ENCODE peak calls at places on chromosomes 11 and 22, in eight cellular contexts. G is A549, C is spleen, L is tibial nerve, O is HepG2, B is transverse colon, T is stomach, D is Peyer's patch. Q is an unnamed sample.

GRCh38 chr11:72721689-72722049 is 30.5 kb downstream of the ARAP1 start:
- DNase-seq in O (no peak), T (peak), B (peak), D (no peak), L (no peak), G (no peak), C (peak), Q (peak)

GRCh38 chr11:86468169-86468568 is 93.5 kb downstream of the CCDC81 start:
- DNase-seq in T (no peak), D (no peak), L (no peak), C (no peak), G (no peak), O (no peak), B (no peak), Q (no peak)

GRCh38 chr11:120239713-120240640 is at the start of gene POU2F3:
- DNase-seq in D (no peak), L (no peak), C (peak), O (no peak), T (peak), G (no peak), B (no peak), Q (peak)

GRCh38 chr22:48492371-48493320 is 1335.0 kb downstream of the BRD1 start:
- DNase-seq in O (peak), T (peak), B (peak), D (peak), L (peak), G (peak), C (peak), Q (peak)

GRCh38 chr22:20569059-20570058 is 61.9 kb downstream of the MED15 start:
- DNase-seq in G (peak), L (peak), O (no peak), T (peak), B (peak), C (peak), D (peak), Q (peak)

GRCh38 chr22:23270212-23270733 is 90.0 kb downstream of the BCR start:
- DNase-seq in O (no peak), C (no peak), T (no peak), D (no peak), G (no peak), B (no peak), L (no peak), Q (peak)

GRCh38 chr11:1089738-1090599 is 15.3 kb downstream of the MUC2 start:
- DNase-seq in D (no peak), C (peak), G (no peak), O (no peak), T (no peak), B (no peak), L (no peak), Q (no peak)

GRCh38 chr22:48531721-48532435 is 1295.8 kb downstream of the BRD1 start:
- DNase-seq in G (no peak), O (no peak), L (no peak), T (no peak), C (no peak), D (no peak), B (no peak), Q (no peak)

GRCh38 chr11:27055065-27055682 is 14.6 kb downstream of the BBOX1 start:
- DNase-seq in C (no peak), T (no peak), D (no peak), G (no peak), B (peak), L (no peak), O (peak), Q (no peak)

GRCh38 chr11:133710681-133711240 is 134.6 kb downstream of the SPATA19 start:
- DNase-seq in G (no peak), D (no peak), C (no peak), L (no peak), B (no peak), O (no peak), T (no peak), Q (no peak)

GRCh38 chr11:134613646-134614045 is 201.6 kb upstream of the B3GAT1 start:
- DNase-seq in D (no peak), T (no peak), L (no peak), C (no peak), G (no peak), B (no peak), O (no peak), Q (no peak)

GRCh38 chr22:17481424-17481823 is 81.9 kb upstream of the SLC25A18 start:
- DNase-seq in G (no peak), C (no peak), D (no peak), O (no peak), B (no peak), L (no peak), T (no peak), Q (no peak)

GRCh38 chr22:40410731-40411505 is 40.5 kb downstream of the SGSM3 start:
- DNase-seq in C (no peak), O (no peak), L (no peak), D (no peak), G (no peak), B (no peak), T (no peak), Q (no peak)

GRCh38 chr22:40410272-40410671 is 39.9 kb downstream of the SGSM3 start:
- DNase-seq in C (no peak), T (peak), L (no peak), B (no peak), G (no peak), D (no peak), O (no peak), Q (no peak)

GRCh38 chr22:40408718-40409612 is 38.6 kb downstream of the SGSM3 start:
- DNase-seq in T (no peak), C (no peak), D (no peak), L (no peak), G (no peak), B (no peak), O (no peak), Q (no peak)

GRCh38 chr22:40407831-40408717 is 37.7 kb downstream of the SGSM3 start:
- DNase-seq in O (no peak), G (no peak), L (no peak), D (no peak), C (peak), T (no peak), B (no peak), Q (no peak)

DNA sequence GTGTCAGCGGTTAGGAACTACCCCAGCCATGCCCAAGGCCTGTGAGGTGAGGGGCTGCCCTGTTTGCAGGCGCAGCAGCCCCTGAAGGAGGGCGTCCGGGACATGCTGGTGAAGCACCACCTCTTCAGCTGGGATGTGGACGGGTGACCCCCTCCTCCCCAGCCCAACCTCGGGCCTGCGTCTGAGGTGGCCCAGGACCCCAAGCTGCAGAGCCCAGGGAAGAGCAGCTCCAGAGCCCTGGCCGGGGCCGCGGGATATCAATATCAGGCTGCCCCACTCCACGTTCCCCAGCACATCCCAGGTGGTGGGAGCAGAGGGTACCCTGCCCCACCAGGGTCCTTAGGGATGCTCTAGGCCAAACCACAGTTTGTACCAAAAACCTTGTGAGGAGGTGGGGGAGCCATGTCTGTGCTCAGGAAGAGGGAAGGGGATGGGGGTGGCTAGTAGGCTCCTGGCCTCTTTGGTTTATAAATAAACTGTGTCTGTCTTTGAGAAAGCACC is 39.3 kb downstream of the SGSM3 start:
- DNase-seq in O (no peak), G (no peak), C (no peak), D (no peak), L (no peak), T (no peak), B (no peak), Q (no peak)
- TF ChIP-seq POLR2A in O (no peak), G (no peak), C (no peak), D (no peak), L (no peak), T (no peak), B (no peak), Q (no peak)

DNA sequence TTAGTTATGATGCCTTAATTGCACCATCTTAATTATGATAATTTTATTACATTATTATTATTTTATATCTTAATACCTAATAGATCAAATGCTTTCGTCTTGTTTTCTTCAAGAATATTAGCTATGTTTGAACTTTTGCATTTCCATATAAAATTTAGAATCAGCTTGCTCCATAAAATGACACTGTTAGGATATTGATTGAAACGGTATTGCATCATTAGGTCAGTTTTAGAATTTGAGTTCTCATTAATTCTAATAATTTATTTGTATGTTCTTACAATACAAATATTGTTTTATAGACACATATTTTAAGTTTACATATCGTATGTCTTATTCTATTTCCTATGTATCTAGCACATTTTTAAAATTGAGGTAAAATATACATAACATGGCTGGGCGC is 6.7 kb downstream of the CFAP68 start:
- DNase-seq in B (no peak), D (no peak), G (no peak), C (no peak), T (no peak), L (no peak), O (no peak), Q (no peak)
- TF ChIP-seq POLR2A in B (no peak), D (no peak), G (no peak), C (no peak), T (no peak), L (no peak), O (no peak), Q (no peak)

DNA sequence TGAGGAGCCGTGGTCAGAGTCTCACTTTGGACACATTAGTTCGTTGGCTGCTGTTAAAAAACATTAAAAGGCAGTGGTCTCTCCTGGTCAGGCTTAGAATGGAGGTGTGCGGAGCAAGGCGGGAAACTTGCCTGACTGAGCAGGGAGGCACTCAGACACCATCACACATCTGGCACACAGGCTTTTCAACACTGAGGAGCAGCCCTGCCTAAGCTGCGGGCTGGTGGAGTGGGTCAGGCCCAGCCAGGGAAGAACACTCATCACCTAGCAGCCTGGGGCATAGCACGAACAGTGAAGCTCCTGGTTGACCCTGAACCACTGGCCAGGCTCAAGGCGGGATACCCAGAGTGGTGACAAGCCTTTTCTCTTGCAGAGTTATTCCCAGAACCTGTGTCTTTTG is 4.2 kb downstream of the KAT5 start:
- DNase-seq in T (no peak), O (no peak), C (peak), B (no peak), D (no peak), G (no peak), L (no peak), Q (no peak)
- TF ChIP-seq POLR2A in T (no peak), O (no peak), C (no peak), B (no peak), D (no peak), G (no peak), L (no peak), Q (no peak)

GRCh38 chr22:36239401-36240171 is at the start of gene APOL2:
- DNase-seq in T (peak), L (peak), C (peak), D (peak), G (peak), B (peak), O (peak), Q (peak)
- TF ChIP-seq POLR2A in T (no peak), L (peak), C (peak), D (peak), G (no peak), B (peak), O (peak), Q (no peak)

GRCh38 chr22:19440411-19441195 is 6.9 kb downstream of the C22orf39 start:
- DNase-seq in T (no peak), D (no peak), O (no peak), L (no peak), C (no peak), B (no peak), G (no peak), Q (no peak)
- TF ChIP-seq POLR2A in T (no peak), D (no peak), O (no peak), L (no peak), C (no peak), B (no peak), G (no peak), Q (no peak)

GRCh38 chr11:7597620-7598019 is 75.7 kb downstream of the CYB5R2 start:
- DNase-seq in G (no peak), B (peak), O (no peak), C (no peak), L (no peak), D (no peak), T (peak), Q (peak)
- TF ChIP-seq POLR2A in G (no peak), B (peak), O (no peak), C (no peak), L (no peak), D (no peak), T (no peak), Q (peak)

DNA sequence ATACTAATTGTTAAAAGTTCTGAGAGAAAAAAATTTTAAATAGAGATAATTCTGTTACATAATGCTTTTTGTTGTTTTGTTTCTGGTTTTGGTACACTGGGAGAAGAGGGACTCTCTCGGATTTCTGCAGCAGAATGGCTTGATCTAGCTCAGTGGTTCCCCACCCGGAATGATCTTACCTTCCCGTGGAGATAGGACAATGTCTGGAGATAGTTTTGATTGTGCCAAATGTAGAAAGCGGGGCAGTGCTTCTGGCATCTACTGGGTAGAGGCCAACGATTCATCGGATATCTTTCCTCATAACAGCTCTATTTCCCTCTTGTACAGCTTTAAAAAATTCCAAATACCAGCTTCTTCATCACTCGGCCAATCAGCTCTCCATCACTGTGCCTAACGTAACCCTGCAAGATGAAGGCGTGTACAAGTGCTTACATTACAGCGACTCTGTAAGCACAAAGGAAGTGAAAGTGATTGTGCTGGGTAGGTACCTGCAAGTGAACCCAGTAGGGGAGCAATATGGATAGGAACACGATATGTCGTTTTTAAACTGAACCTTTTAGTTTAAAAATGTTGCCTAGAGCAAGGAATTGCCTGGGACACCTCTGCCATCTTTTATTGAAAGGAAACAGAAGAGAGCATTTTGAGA is 13.2 kb downstream of the CRTAM start:
- DNase-seq in O (no peak), B (no peak), G (no peak), T (no peak), L (no peak), C (no peak), D (peak), Q (no peak)
- TF ChIP-seq POLR2A in O (no peak), B (no peak), G (no peak), T (no peak), L (no peak), C (no peak), D (no peak), Q (no peak)

GRCh38 chr22:21952586-21953571 is at the start of gene PPM1F:
- DNase-seq in C (peak), T (peak), G (peak), B (peak), O (peak), D (peak), L (peak), Q (peak)
- TF ChIP-seq POLR2A in C (no peak), T (no peak), G (peak), B (no peak), O (peak), D (no peak), L (peak), Q (peak)

Q was measured in thyroid gland.